ENCODE peak calls at places on chromosomes 11 and 22, in seven cellular contexts. L is ovary; Q is SK-N-SH; Z is body of pancreas; T is substantia nigra; I is effector memory CD4-positive, alpha-beta T cell; F is kidney. W is an unnamed sample.

GRCh38 chr11:47152953-47153950 is 23.4 kb downstream of the ARFGAP2 start:
- DNase-seq in L (peak; percentile 89), Q (peak; percentile 89), Z (peak; percentile 89), T (peak; percentile 83), I (no peak), F (peak; percentile 76), W (peak; percentile 92)

GRCh38 chr11:105177658-105178057 is 38.1 kb upstream of the CARD18 start:
- DNase-seq in L (no peak), Q (no peak), Z (no peak), T (no peak), I (no peak), F (no peak), W (no peak)

GRCh38 chr11:128713595-128713994 is 19.7 kb downstream of the FLI1 start:
- DNase-seq in L (no peak), Q (no peak), Z (no peak), T (no peak), I (no peak), F (no peak), W (no peak)

GRCh38 chr11:1943977-1944376 is 3.2 kb upstream of the MRPL23 start:
- DNase-seq in L (no peak), Q (no peak), Z (peak; percentile 8), T (no peak), I (no peak), F (peak; percentile 38), W (no peak)

GRCh38 chr11:1672613-1673400 is 24.2 kb upstream of the KRTAP5-6 start:
- DNase-seq in L (no peak), Q (no peak), Z (peak; percentile 1), T (no peak), I (no peak), F (peak; percentile 10), W (no peak)

GRCh38 chr11:30735946-30736345 is 149.8 kb upstream of the MPPED2 start:
- DNase-seq in L (no peak), Q (no peak), Z (no peak), T (no peak), I (no peak), F (no peak), W (no peak)

GRCh38 chr11:119752946-119753345 is 23.9 kb upstream of the NECTIN1 start:
- DNase-seq in L (no peak), Q (no peak), Z (no peak), T (no peak), I (no peak), F (no peak), W (no peak)

GRCh38 chr22:35930933-35931332 is 97.7 kb downstream of the RBFOX2 start:
- DNase-seq in L (no peak), Q (peak; percentile 59), Z (peak; percentile 36), T (no peak), I (no peak), F (no peak), W (no peak)

GRCh38 chr11:29217901-29218300 is 798.9 kb downstream of the KCNA4 start:
- DNase-seq in L (no peak), Q (no peak), Z (no peak), T (no peak), I (no peak), F (no peak), W (no peak)

GRCh38 chr11:72985645-72986044 is 156.5 kb downstream of the FCHSD2 start:
- DNase-seq in L (no peak), Q (no peak), Z (peak; percentile 32), T (no peak), I (no peak), F (no peak), W (no peak)

GRCh38 chr22:50146440-50147228 is 23.9 kb upstream of the PANX2 start:
- DNase-seq in L (peak; percentile 82), Q (peak; percentile 81), Z (peak; percentile 76), T (peak; percentile 32), I (no peak), F (peak; percentile 83), W (peak; percentile 88)

GRCh38 chr11:111450480-111451320 is 61.5 kb downstream of the BTG4 start:
- DNase-seq in L (no peak), Q (no peak), Z (no peak), T (no peak), I (no peak), F (no peak), W (no peak)

GRCh38 chr22:21867528-21868266 is at the start of gene MAPK1:
- DNase-seq in L (peak; percentile 94), Q (peak; percentile 98), Z (peak; percentile 91), T (peak; percentile 93), I (peak; percentile 90), F (peak; percentile 98), W (peak; percentile 94)

GRCh38 chr11:65132988-65133700 is 1.2 kb downstream of the SYVN1 start:
- DNase-seq in L (peak; percentile 54), Q (peak; percentile 62), Z (peak; percentile 91), T (no peak), I (no peak), F (peak; percentile 90), W (peak; percentile 30)

GRCh38 chr22:49825944-49826602 is 1.6 kb downstream of the BRD1 start:
- DNase-seq in L (no peak), Q (no peak), Z (no peak), T (no peak), I (peak; percentile 51), F (peak; percentile 79), W (no peak)

GRCh38 chr11:19607656-19608360 is 104.8 kb upstream of the NAV2 start:
- DNase-seq in L (no peak), Q (no peak), Z (no peak), T (no peak), I (no peak), F (no peak), W (no peak)

GRCh38 chr11:14425621-14426020 is 66.6 kb upstream of the RRAS2 start:
- DNase-seq in L (no peak), Q (no peak), Z (no peak), T (no peak), I (no peak), F (no peak), W (no peak)

GRCh38 chr11:126383301-126384052 is 28.0 kb downstream of the ST3GAL4 start:
- DNase-seq in L (peak; percentile 30), Q (no peak), Z (no peak), T (no peak), I (no peak), F (no peak), W (peak; percentile 55)

GRCh38 chr11:112285918-112286317 is 25.3 kb upstream of the PLET1 start:
- DNase-seq in L (no peak), Q (no peak), Z (no peak), T (no peak), I (no peak), F (no peak), W (no peak)

GRCh38 chr11:20564811-20565210 is 34.6 kb upstream of the SLC6A5 start:
- DNase-seq in L (no peak), Q (no peak), Z (no peak), T (no peak), I (no peak), F (no peak), W (no peak)

GRCh38 chr11:73851046-73851764 is 25.4 kb downstream of the COA4 start:
- DNase-seq in L (no peak), Q (no peak), Z (no peak), T (no peak), I (no peak), F (no peak), W (no peak)

GRCh38 chr11:16815047-16815767 is 76.8 kb downstream of the C11orf58 start:
- DNase-seq in L (peak; percentile 57), Q (no peak), Z (peak; percentile 71), T (peak; percentile 68), I (no peak), F (no peak), W (peak; percentile 88)

GRCh38 chr11:1827095-1827797 is 7.5 kb upstream of the SYT8 start:
- DNase-seq in L (peak; percentile 31), Q (peak; percentile 89), Z (peak; percentile 93), T (peak; percentile 65), I (no peak), F (peak; percentile 85), W (peak; percentile 55)

GRCh38 chr22:48704335-48704734 is 1123.3 kb downstream of the BRD1 start:
- DNase-seq in L (peak; percentile 15), Q (no peak), Z (no peak), T (no peak), I (no peak), F (peak; percentile 35), W (no peak)

GRCh38 chr11:43734256-43734655 is 53.7 kb downstream of the HSD17B12 start:
- DNase-seq in L (no peak), Q (no peak), Z (no peak), T (no peak), I (no peak), F (no peak), W (no peak)

GRCh38 chr11:63736864-63737263 is 31.7 kb downstream of the ZFTA start:
- DNase-seq in L (no peak), Q (no peak), Z (no peak), T (no peak), I (no peak), F (no peak), W (no peak)
- H3K27ac ChIP-seq in L (no peak overlapping the region), Q (no peak overlapping the region), Z (no peak overlapping the region), T (no peak overlapping the region), I (no peak overlapping the region), F (no peak overlapping the region), W (no peak overlapping the region)

GRCh38 chr11:12444601-12445000 is 67.2 kb downstream of the PARVA start:
- DNase-seq in L (no peak), Q (no peak), Z (no peak), T (no peak), I (no peak), F (no peak), W (no peak)
- H3K27ac ChIP-seq in L (no peak overlapping the region), Q (no peak overlapping the region), Z (no peak overlapping the region), T (no peak overlapping the region), I (no peak overlapping the region), F (no peak overlapping the region), W (no peak overlapping the region)

DNA sequence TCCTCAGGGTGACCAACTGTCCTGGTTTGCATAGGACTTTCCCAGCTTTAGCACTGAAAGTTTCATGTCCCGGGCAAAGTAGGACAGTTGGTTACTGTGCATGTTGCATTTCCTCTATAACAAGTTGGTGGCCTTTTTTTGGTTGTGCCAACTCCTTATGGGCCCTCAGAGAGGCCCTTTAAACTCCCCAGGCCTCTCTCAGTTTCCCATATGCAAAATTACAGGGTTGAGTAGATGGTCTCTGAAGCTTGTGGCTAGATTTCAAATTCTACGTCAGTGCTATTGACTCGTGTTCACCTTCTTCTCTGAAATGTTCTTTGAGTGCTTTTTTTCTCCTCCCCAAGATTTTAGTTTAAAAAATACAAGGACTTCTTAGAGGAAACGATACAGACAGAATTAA is 92.5 kb downstream of the MYO18B start:
- DNase-seq in L (no peak), Q (no peak), Z (no peak), T (no peak), I (no peak), F (no peak), W (no peak)
- H3K27ac ChIP-seq in L (no peak overlapping the region), Q (no peak overlapping the region), Z (no peak overlapping the region), T (no peak overlapping the region), I (no peak overlapping the region), F (no peak overlapping the region), W (no peak overlapping the region)

DNA sequence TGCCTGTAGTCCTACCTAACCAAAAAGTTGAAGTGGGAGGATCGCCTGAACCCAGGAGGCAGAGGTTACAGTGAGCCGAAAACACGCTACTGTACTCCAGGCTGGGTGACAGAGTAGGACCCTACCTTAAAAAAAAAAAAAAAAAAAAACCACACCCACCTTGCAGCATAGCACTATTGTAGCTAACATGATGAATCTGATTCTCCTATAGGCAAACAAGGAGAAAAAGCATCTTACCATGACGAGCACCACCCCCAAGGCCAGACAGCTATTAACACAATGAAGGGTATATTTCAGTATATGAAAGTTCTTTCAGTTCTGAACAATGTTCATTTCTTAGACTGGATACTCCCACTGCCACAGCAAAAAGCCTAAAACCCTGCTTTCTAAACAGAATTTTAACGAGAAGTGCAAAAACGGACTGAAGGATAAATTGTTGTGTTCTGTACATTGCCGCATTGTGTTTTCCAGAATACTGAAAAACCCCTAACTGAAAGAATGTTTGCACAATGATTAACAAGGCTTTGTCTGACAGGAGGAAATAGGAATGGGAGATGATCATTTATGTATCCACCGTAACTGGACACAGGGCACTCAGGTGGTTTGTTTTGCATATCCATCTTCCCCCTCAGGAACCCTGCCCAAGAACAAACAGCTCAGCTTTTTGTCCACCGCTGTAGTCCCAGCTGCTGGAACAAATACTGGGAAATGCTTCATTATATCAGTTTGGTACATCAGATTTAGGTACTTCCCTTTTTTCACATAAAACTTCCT is 8.9 kb downstream of the PISD start:
- DNase-seq in L (no peak), Q (no peak), Z (no peak), T (no peak), I (no peak), F (no peak), W (no peak)
- H3K27ac ChIP-seq in L (no peak overlapping the region), Q (no peak overlapping the region), Z (no peak overlapping the region), T (no peak overlapping the region), I (no peak overlapping the region), F (peak overlapping the region; percentile 34), W (no peak overlapping the region)